ENCODE peak calls at places on chromosomes 11 and 22, in eight cellular contexts. C, O, H, L, A, V, F and M are unnamed samples.

GRCh38 chr11:88414385-88414861 is 76.9 kb upstream of the CTSC start:
- DNase-seq in O (peak; percentile 20), F (peak; percentile 62), C (no peak), H (no peak), A (no peak), L (no peak), V (no peak), M (peak; percentile 72)

GRCh38 chr11:119975561-119976152 is 162.3 kb downstream of the TRIM29 start:
- DNase-seq in A (peak; percentile 39), F (no peak), H (no peak), O (no peak), V (no peak), L (peak; percentile 30), C (no peak), M (no peak)

GRCh38 chr11:44750440-44751005 is 23.8 kb downstream of the TSPAN18 start:
- DNase-seq in A (no peak), O (no peak), H (no peak), F (no peak), V (no peak), C (no peak), L (peak; percentile 13), M (no peak)

GRCh38 chr22:22022255-22022840 is 39.8 kb upstream of the TOP3B start:
- DNase-seq in F (no peak), L (no peak), O (no peak), A (no peak), C (no peak), V (no peak), H (no peak), M (no peak)

GRCh38 chr11:111540114-111540920 is at the start of gene LAYN:
- DNase-seq in O (peak; percentile 46), V (peak; percentile 67), A (no peak), L (no peak), H (no peak), F (no peak), C (no peak), M (peak; percentile 85)

GRCh38 chr22:40950888-40951794 is at the start of gene RBX1:
- DNase-seq in F (peak; percentile 99), O (peak; percentile 99), V (peak; percentile 98), A (peak; percentile 94), C (peak; percentile 96), L (peak; percentile 99), H (peak; percentile 99), M (peak; percentile 99)

GRCh38 chr22:29143848-29144785 is 61.6 kb upstream of the EMID1 start:
- DNase-seq in A (no peak), C (no peak), H (peak; percentile 79), F (no peak), V (peak; percentile 4), O (no peak), L (no peak), M (peak; percentile 53)

GRCh38 chr11:64000026-64000739 is 13.9 kb downstream of the OTUB1 start:
- DNase-seq in A (no peak), F (peak; percentile 49), O (peak; percentile 71), L (peak; percentile 68), V (peak; percentile 74), H (no peak), C (no peak), M (peak; percentile 87)

GRCh38 chr22:39110631-39111561 is 13.9 kb downstream of the APOBEC3H start:
- DNase-seq in C (no peak), L (no peak), O (no peak), F (no peak), H (no peak), A (no peak), V (no peak), M (no peak)

GRCh38 chr22:18970180-18970947 is 34.3 kb upstream of the PRODH start:
- DNase-seq in O (no peak), A (no peak), V (no peak), L (peak; percentile 73), F (no peak), H (no peak), C (peak; percentile 34), M (no peak)

GRCh38 chr11:59187587-59187986 is 15.7 kb downstream of the DTX4 start:
- DNase-seq in A (no peak), L (no peak), F (no peak), C (no peak), O (peak; percentile 71), V (peak; percentile 52), H (no peak), M (peak; percentile 94)

GRCh38 chr22:21698430-21699329 is 32.9 kb downstream of the PPIL2 start:
- DNase-seq in O (no peak), C (no peak), H (no peak), V (peak; percentile 32), F (peak; percentile 34), L (no peak), A (no peak), M (no peak)

GRCh38 chr11:111320728-111321568 is 22.6 kb downstream of the POU2AF3 start:
- DNase-seq in O (no peak), H (no peak), F (no peak), L (peak; percentile 84), A (no peak), C (no peak), V (no peak), M (no peak)

GRCh38 chr11:33376331-33377099 is 119.3 kb downstream of the HIPK3 start:
- DNase-seq in H (no peak), V (no peak), C (no peak), L (no peak), A (no peak), F (no peak), O (no peak), M (no peak)

GRCh38 chr11:134678152-134678551 is 266.1 kb upstream of the B3GAT1 start:
- DNase-seq in L (no peak), F (no peak), V (no peak), C (no peak), O (no peak), A (no peak), H (no peak), M (peak; percentile 55)
- H3K9me3 ChIP-seq in L (no peaks in the 10 kb centered on the region), F (peaks cover 10% of the 10 kb centered on the region), V (no peaks in the 10 kb centered on the region), C (no peaks in the 10 kb centered on the region), O (no peaks in the 10 kb centered on the region), A (no peaks in the 10 kb centered on the region), H (no peaks in the 10 kb centered on the region), M (no peaks in the 10 kb centered on the region)

GRCh38 chr11:13776134-13776815 is 107.8 kb downstream of the FAR1 start:
- DNase-seq in C (peak; percentile 3), O (no peak), F (no peak), V (no peak), H (no peak), L (no peak), A (no peak), M (no peak)

GRCh38 chr11:13775471-13775870 is 107.0 kb downstream of the FAR1 start:
- DNase-seq in C (peak; percentile 9), A (no peak), H (no peak), L (no peak), V (no peak), F (no peak), O (peak; percentile 57), M (no peak)

GRCh38 chr11:13769188-13769587 is 100.7 kb downstream of the FAR1 start:
- DNase-seq in F (no peak), V (no peak), A (no peak), C (no peak), L (no peak), O (no peak), H (no peak), M (no peak)

GRCh38 chr11:13767461-13767860 is 99.0 kb downstream of the FAR1 start:
- DNase-seq in V (no peak), H (no peak), A (no peak), O (no peak), C (no peak), L (no peak), F (no peak), M (no peak)

DNA sequence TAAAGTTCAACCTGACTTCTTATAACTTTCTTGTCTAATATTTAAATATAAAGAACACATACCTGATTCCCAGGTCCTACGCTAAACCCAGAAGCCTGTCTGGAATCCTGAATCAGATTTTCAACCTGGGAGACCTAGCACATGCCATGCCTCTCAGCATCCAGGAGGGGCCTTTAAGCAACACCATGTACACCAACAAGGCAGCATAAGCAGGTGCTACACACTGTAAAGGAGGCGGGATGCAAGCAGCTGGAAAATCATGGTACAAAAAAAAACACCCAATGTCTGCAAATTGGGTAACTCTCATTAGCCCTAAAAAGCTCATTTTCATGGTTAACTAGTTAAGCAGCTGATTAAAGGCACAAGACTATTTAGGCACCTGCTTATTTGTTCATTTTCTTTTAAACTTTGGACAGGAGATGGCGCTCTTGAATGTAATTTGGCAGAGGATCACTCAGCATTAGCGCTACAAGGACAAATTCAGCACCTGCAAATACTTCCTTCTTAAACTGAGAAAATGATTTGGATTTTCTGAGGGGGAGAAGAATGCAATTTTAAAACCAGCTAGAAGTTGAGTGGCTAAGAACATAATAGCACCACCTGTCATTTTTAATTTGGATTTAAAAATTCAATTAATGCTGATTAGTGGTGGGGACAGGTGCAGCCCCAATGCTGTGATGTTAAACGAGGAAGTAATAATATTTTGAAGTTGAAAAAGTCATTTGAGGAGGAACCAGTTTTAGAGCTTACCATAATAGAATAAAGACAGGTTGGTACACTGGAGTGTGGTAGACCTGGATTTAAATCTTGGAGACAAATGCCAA is 104.0 kb downstream of the FAR1 start:
- DNase-seq in A (peak; percentile 31), V (no peak), O (no peak), C (peak; percentile 72), L (no peak), F (peak; percentile 18), H (no peak), M (no peak)
- TF ChIP-seq CTCF in A (peak; percentile 68), V (peak; percentile 14), O (peak; percentile 49), C (peak; percentile 71), L (peak; percentile 43), F (peak; percentile 48), H (no peak), M (no peak)

DNA sequence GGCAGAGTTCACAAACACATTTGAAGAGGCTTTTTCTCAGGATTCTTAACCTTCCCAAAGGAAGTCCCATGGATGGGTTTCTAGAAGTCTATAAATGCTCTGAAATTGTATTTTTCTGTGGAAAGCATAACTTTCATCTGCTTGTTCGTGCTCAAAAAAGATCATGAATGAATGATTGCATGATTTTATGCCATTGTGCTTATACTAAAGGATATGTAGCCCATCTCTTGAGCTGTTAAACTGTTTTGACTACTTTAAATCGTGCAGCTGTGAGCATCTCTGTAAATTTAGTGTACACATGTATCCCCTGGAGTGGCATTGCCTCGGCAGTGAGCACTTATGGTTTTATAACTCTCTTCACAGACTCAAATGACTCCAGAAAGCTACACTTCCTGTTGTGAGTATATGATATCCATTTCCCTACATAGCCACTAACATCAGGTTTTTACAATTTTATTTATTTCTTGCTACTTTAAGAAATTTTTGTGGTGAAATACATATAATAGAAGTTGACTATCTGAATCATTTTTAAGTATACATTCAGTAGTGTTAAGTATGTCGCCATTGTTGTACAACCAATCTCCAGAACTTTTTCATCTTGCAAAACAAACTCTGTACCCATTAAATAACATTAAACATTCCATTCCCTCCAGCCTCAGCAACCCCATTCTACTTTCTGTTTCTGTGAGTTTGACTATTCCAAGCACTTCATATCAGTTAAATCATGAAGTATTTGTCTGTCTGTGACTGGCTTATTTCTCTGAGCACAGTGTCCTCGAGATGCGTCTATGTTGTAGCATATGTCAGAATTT is 8.0 kb downstream of the NEAT1 start:
- DNase-seq in O (peak; percentile 26), H (no peak), F (no peak), A (no peak), L (peak; percentile 37), V (peak; percentile 3), C (peak; percentile 62), M (peak; percentile 58)
- TF ChIP-seq POLR2A in O (peak; percentile 3), H (no peak), F (no peak), A (no peak), L (no peak), V (no peak), C (no peak), M (peak; percentile 7)

GRCh38 chr11:55669376-55669775 is 7.4 kb downstream of the OR4C6 start:
- DNase-seq in C (no peak), H (no peak), V (no peak), F (no peak), L (no peak), O (no peak), A (no peak), M (no peak)

GRCh38 chr11:55673860-55674259 is 11.9 kb downstream of the OR4C6 start:
- DNase-seq in C (no peak), F (no peak), L (no peak), H (no peak), V (no peak), A (no peak), O (no peak), M (no peak)
- H3K9me3 ChIP-seq in C (no peaks in the 10 kb centered on the region), F (no peaks in the 10 kb centered on the region), L (no peaks in the 10 kb centered on the region), H (no peaks in the 10 kb centered on the region), V (no peaks in the 10 kb centered on the region), A (peaks cover 4% of the 10 kb centered on the region), O (no peaks in the 10 kb centered on the region), M (no peaks in the 10 kb centered on the region)